ENCODE peak calls at places on chromosomes 6 and 20, in seven cellular contexts. R is anterior cingulate cortex, N is IMR-90, X is lower lobe of right lung, G is Right ventricle myocardium inferior, O is transverse colon, F is coronary artery. V is an unnamed sample.

GRCh38 chr6:127343753-127344659 is 597 bp upstream of the ECHDC1 start:
- DNase-seq in O (no peak), N (peak; percentile 79), R (no peak), G (no peak), F (no peak), X (no peak), V (no peak)

GRCh38 chr6:148969679-148970078 is 222.8 kb downstream of the UST start:
- DNase-seq in G (peak; percentile 75), N (peak; percentile 95), O (peak; percentile 39), X (no peak), F (no peak), R (no peak), V (peak; percentile 98)

GRCh38 chr6:12339022-12339421 is 48.9 kb downstream of the EDN1 start:
- DNase-seq in F (no peak), R (no peak), O (peak; percentile 76), G (no peak), N (no peak), X (no peak), V (no peak)

GRCh38 chr20:12679456-12679855 is 329.3 kb upstream of the SPTLC3 start:
- DNase-seq in N (no peak), F (no peak), O (no peak), X (no peak), R (no peak), G (no peak), V (no peak)

GRCh38 chr20:4008877-4009276 is 6.5 kb downstream of the RNF24 start:
- DNase-seq in N (no peak), G (no peak), R (no peak), O (no peak), F (no peak), X (no peak), V (no peak)

GRCh38 chr6:87663434-87663833 is 38.6 kb downstream of the AKIRIN2 start:
- DNase-seq in F (no peak), O (no peak), X (no peak), G (no peak), R (no peak), N (no peak), V (no peak)

GRCh38 chr20:12824353-12824752 is 184.4 kb upstream of the SPTLC3 start:
- DNase-seq in X (no peak), F (no peak), R (no peak), O (no peak), N (no peak), G (no peak), V (no peak)

GRCh38 chr6:161453558-161453957 is 179.7 kb upstream of the AGPAT4 start:
- DNase-seq in X (no peak), O (no peak), N (no peak), G (no peak), F (no peak), R (no peak), V (no peak)

GRCh38 chr6:14408491-14408890 is 290.9 kb downstream of the CD83 start:
- DNase-seq in O (no peak), N (no peak), R (no peak), F (no peak), G (no peak), X (no peak), V (no peak)

GRCh38 chr6:138142806-138143205 is 18.9 kb upstream of the ARFGEF3 start:
- DNase-seq in N (no peak), O (no peak), F (no peak), R (no peak), X (no peak), G (no peak), V (no peak)

GRCh38 chr6:1770435-1770843 is 160.7 kb downstream of the FOXC1 start:
- DNase-seq in X (no peak), R (no peak), G (no peak), N (peak; percentile 37), F (no peak), O (no peak), V (no peak)

GRCh38 chr6:133610271-133610840 is 278.6 kb upstream of the TCF21 start:
- DNase-seq in O (no peak), G (no peak), X (no peak), F (no peak), N (peak; percentile 75), R (no peak), V (no peak)

GRCh38 chr6:170224694-170225660 is 65.9 kb downstream of the DLL1 start:
- DNase-seq in F (no peak), R (no peak), N (peak; percentile 44), O (no peak), X (no peak), G (no peak), V (no peak)

GRCh38 chr6:4270799-4271198 is 135.4 kb upstream of the ECI2 start:
- DNase-seq in G (no peak), N (peak; percentile 68), O (no peak), F (no peak), X (no peak), R (no peak), V (no peak)

GRCh38 chr20:6898928-6899327 is 131.4 kb downstream of the BMP2 start:
- DNase-seq in G (no peak), R (no peak), O (no peak), N (no peak), X (no peak), F (no peak), V (no peak)

GRCh38 chr20:57948177-57948955 is 238.6 kb upstream of the PMEPA1 start:
- DNase-seq in G (no peak), O (no peak), R (no peak), N (no peak), X (no peak), F (no peak), V (no peak)

GRCh38 chr6:148524509-148524908 is 181.9 kb downstream of the SASH1 start:
- DNase-seq in X (no peak), N (peak; percentile 95), F (no peak), G (no peak), O (no peak), R (no peak), V (no peak)

GRCh38 chr20:3276400-3277015 is 37.5 kb upstream of the SLC4A11 start:
- DNase-seq in R (no peak), X (no peak), F (no peak), G (no peak), O (no peak), N (peak; percentile 22), V (no peak)

GRCh38 chr6:47478233-47479155 is 905 bp downstream of the CD2AP start:
- DNase-seq in R (no peak), G (peak; percentile 65), X (no peak), N (peak; percentile 30), F (no peak), O (peak; percentile 41), V (no peak)

GRCh38 chr20:25541676-25542075 is 43.7 kb downstream of the NINL start:
- DNase-seq in X (no peak), O (no peak), G (no peak), R (no peak), N (no peak), F (no peak), V (no peak)

GRCh38 chr6:129350278-129350677 is 359.7 kb downstream of the ARHGAP18 start:
- DNase-seq in X (no peak), F (no peak), R (no peak), G (no peak), N (no peak), O (peak; percentile 37), V (no peak)

GRCh38 chr6:75204959-75205775 is 686 bp downstream of the COL12A1 start:
- DNase-seq in G (no peak), X (peak; percentile 67), O (peak; percentile 39), N (peak; percentile 82), F (peak; percentile 90), R (no peak), V (no peak)

GRCh38 chr6:45946887-45947286 is 68.8 kb downstream of the CLIC5 start:
- DNase-seq in G (no peak), X (no peak), N (peak; percentile 12), F (no peak), R (no peak), O (no peak), V (no peak)